ENCODE peak calls at places on chromosomes 3 and 15, in five cellular contexts. One of them, this sample, is unnamed.

GRCh38 chr3:39038165-39038564 is 13.6 kb downstream of the SCN11A start:
- DNase-seq in uterus: no peak
- DNase-seq in tibial nerve: no peak
- DNase-seq in upper lobe of left lung: no peak
- DNase-seq in GM12891: no peak
- DNase-seq in this sample: no peak

GRCh38 chr3:335250-335649 is 138.7 kb downstream of the CHL1 start:
- DNase-seq in uterus: no peak
- DNase-seq in tibial nerve: no peak
- DNase-seq in upper lobe of left lung: no peak
- DNase-seq in GM12891: no peak
- DNase-seq in this sample: no peak

GRCh38 chr3:14379842-14380241 is 22.6 kb upstream of the SLC6A6 start:
- DNase-seq in uterus: no peak
- DNase-seq in tibial nerve: no peak
- DNase-seq in upper lobe of left lung: no peak
- DNase-seq in GM12891: no peak
- DNase-seq in this sample: no peak

GRCh38 chr3:87792532-87793321 is 266.1 kb downstream of the CGGBP1 start:
- DNase-seq in uterus: no peak
- DNase-seq in tibial nerve: no peak
- DNase-seq in upper lobe of left lung: peak; percentile 85
- DNase-seq in GM12891: no peak
- DNase-seq in this sample: no peak

GRCh38 chr3:105448338-105448982 is 81.8 kb downstream of the ALCAM start:
- DNase-seq in uterus: no peak
- DNase-seq in tibial nerve: no peak
- DNase-seq in upper lobe of left lung: no peak
- DNase-seq in GM12891: no peak
- DNase-seq in this sample: no peak

GRCh38 chr3:119524931-119525662 is 26.8 kb downstream of the TIMMDC1 start:
- DNase-seq in uterus: no peak
- DNase-seq in tibial nerve: no peak
- DNase-seq in upper lobe of left lung: no peak
- DNase-seq in GM12891: no peak
- DNase-seq in this sample: no peak

GRCh38 chr3:158405507-158405906 is 165.5 kb upstream of the MLF1 start:
- DNase-seq in uterus: no peak
- DNase-seq in tibial nerve: no peak
- DNase-seq in upper lobe of left lung: no peak
- DNase-seq in GM12891: no peak
- DNase-seq in this sample: no peak

GRCh38 chr3:99878005-99878404 is 60.3 kb downstream of the CMSS1 start:
- DNase-seq in uterus: peak; percentile 36
- DNase-seq in tibial nerve: no peak
- DNase-seq in upper lobe of left lung: no peak
- DNase-seq in GM12891: no peak
- DNase-seq in this sample: no peak

GRCh38 chr15:87582169-87582568 is 674.4 kb downstream of the NTRK3 start:
- DNase-seq in uterus: no peak
- DNase-seq in tibial nerve: no peak
- DNase-seq in upper lobe of left lung: no peak
- DNase-seq in GM12891: no peak
- DNase-seq in this sample: no peak

GRCh38 chr3:125119752-125120369 is 64.1 kb upstream of the HEG1 start:
- DNase-seq in uterus: no peak
- DNase-seq in tibial nerve: no peak
- DNase-seq in upper lobe of left lung: no peak
- DNase-seq in GM12891: no peak
- DNase-seq in this sample: no peak

GRCh38 chr3:107740992-107741896 is 218.5 kb downstream of the BBX start:
- DNase-seq in uterus: no peak
- DNase-seq in tibial nerve: no peak
- DNase-seq in upper lobe of left lung: no peak
- DNase-seq in GM12891: no peak
- DNase-seq in this sample: no peak

GRCh38 chr15:27410986-27411385 is 440.0 kb downstream of the GABRG3 start:
- DNase-seq in uterus: no peak
- DNase-seq in tibial nerve: no peak
- DNase-seq in upper lobe of left lung: no peak
- DNase-seq in GM12891: no peak
- DNase-seq in this sample: no peak

GRCh38 chr3:111998661-111999641 is at the start of gene TAGLN3:
- DNase-seq in uterus: no peak
- DNase-seq in tibial nerve: no peak
- DNase-seq in upper lobe of left lung: peak; percentile 45
- DNase-seq in GM12891: no peak
- DNase-seq in this sample: no peak

GRCh38 chr15:96264801-96265515 is 65.5 kb upstream of the NR2F2 start:
- DNase-seq in uterus: no peak
- DNase-seq in tibial nerve: no peak
- DNase-seq in upper lobe of left lung: no peak
- DNase-seq in GM12891: no peak
- DNase-seq in this sample: no peak

GRCh38 chr15:70597945-70598344 is 165.4 kb downstream of the UACA start:
- DNase-seq in uterus: no peak
- DNase-seq in tibial nerve: no peak
- DNase-seq in upper lobe of left lung: no peak
- DNase-seq in GM12891: no peak
- DNase-seq in this sample: no peak

GRCh38 chr3:9649791-9650521 is 651 bp downstream of the MTMR14 start:
- DNase-seq in uterus: no peak
- DNase-seq in tibial nerve: no peak
- DNase-seq in upper lobe of left lung: no peak
- DNase-seq in GM12891: peak; percentile 46
- DNase-seq in this sample: no peak

GRCh38 chr3:138625707-138626365 is 17.3 kb downstream of the FAIM start:
- DNase-seq in uterus: no peak
- DNase-seq in tibial nerve: no peak
- DNase-seq in upper lobe of left lung: no peak
- DNase-seq in GM12891: no peak
- DNase-seq in this sample: no peak

GRCh38 chr15:40469776-40470390 is 901 bp upstream of the CHST14 start:
- DNase-seq in uterus: no peak
- DNase-seq in tibial nerve: no peak
- DNase-seq in upper lobe of left lung: no peak
- DNase-seq in GM12891: no peak
- DNase-seq in this sample: no peak

GRCh38 chr3:15108082-15108545 is 9.2 kb upstream of the RBSN start:
- DNase-seq in uterus: peak; percentile 59
- DNase-seq in tibial nerve: no peak
- DNase-seq in upper lobe of left lung: no peak
- DNase-seq in GM12891: peak; percentile 81
- DNase-seq in this sample: peak; percentile 10

GRCh38 chr15:83657549-83657948 is 3.6 kb downstream of the ADAMTSL3 start:
- DNase-seq in uterus: no peak
- DNase-seq in tibial nerve: no peak
- DNase-seq in upper lobe of left lung: no peak
- DNase-seq in GM12891: no peak
- DNase-seq in this sample: no peak

GRCh38 chr15:64249406-64249805 is 86.6 kb upstream of the PPIB start:
- DNase-seq in uterus: no peak
- DNase-seq in tibial nerve: no peak
- DNase-seq in upper lobe of left lung: no peak
- DNase-seq in GM12891: no peak
- DNase-seq in this sample: no peak

GRCh38 chr15:64249842-64250575 is 87.2 kb upstream of the PPIB start:
- DNase-seq in uterus: no peak
- DNase-seq in tibial nerve: no peak
- DNase-seq in upper lobe of left lung: no peak
- DNase-seq in GM12891: no peak
- DNase-seq in this sample: no peak

GRCh38 chr15:64247906-64248541 is 85.2 kb upstream of the PPIB start:
- DNase-seq in uterus: peak; percentile 24
- DNase-seq in tibial nerve: no peak
- DNase-seq in upper lobe of left lung: no peak
- DNase-seq in GM12891: peak; percentile 11
- DNase-seq in this sample: no peak

GRCh38 chr15:64251121-64251520 is 88.3 kb upstream of the PPIB start:
- DNase-seq in uterus: no peak
- DNase-seq in tibial nerve: no peak
- DNase-seq in upper lobe of left lung: no peak
- DNase-seq in GM12891: no peak
- DNase-seq in this sample: no peak

GRCh38 chr15:64251658-64252057 is 88.8 kb upstream of the PPIB start:
- DNase-seq in uterus: no peak
- DNase-seq in tibial nerve: no peak
- DNase-seq in upper lobe of left lung: no peak
- DNase-seq in GM12891: no peak
- DNase-seq in this sample: no peak
- TF ChIP-seq POLR2A in uterus: no peak
- TF ChIP-seq POLR2A in tibial nerve: no peak
- TF ChIP-seq POLR2A in upper lobe of left lung: no peak
- TF ChIP-seq POLR2A in GM12891: no peak
- TF ChIP-seq POLR2A in this sample: no peak

GRCh38 chr15:38555686-38556334 is 8.8 kb downstream of the RASGRP1 start:
- DNase-seq in uterus: no peak
- DNase-seq in tibial nerve: no peak
- DNase-seq in upper lobe of left lung: no peak
- DNase-seq in GM12891: no peak
- DNase-seq in this sample: no peak
- TF ChIP-seq POLR2A in uterus: no peak
- TF ChIP-seq POLR2A in tibial nerve: no peak
- TF ChIP-seq POLR2A in upper lobe of left lung: no peak
- TF ChIP-seq POLR2A in GM12891: no peak
- TF ChIP-seq POLR2A in this sample: no peak

GRCh38 chr3:23916886-23917815 is at the start of the genes NKIRAS1 and RPL15:
- DNase-seq in uterus: peak; percentile 98
- DNase-seq in tibial nerve: peak; percentile 92
- DNase-seq in upper lobe of left lung: peak; percentile 96
- DNase-seq in GM12891: peak; percentile 88
- DNase-seq in this sample: peak; percentile 85
- TF ChIP-seq POLR2A in uterus: peak; percentile 98
- TF ChIP-seq POLR2A in tibial nerve: peak; percentile 98
- TF ChIP-seq POLR2A in upper lobe of left lung: peak; percentile 98
- TF ChIP-seq POLR2A in GM12891: peak; percentile 100
- TF ChIP-seq POLR2A in this sample: no peak

GRCh38 chr3:47852604-47853397 is 49.9 kb downstream of the DHX30 start:
- DNase-seq in uterus: no peak
- DNase-seq in tibial nerve: no peak
- DNase-seq in upper lobe of left lung: peak; percentile 75
- DNase-seq in GM12891: no peak
- DNase-seq in this sample: no peak

GRCh38 chr3:47850062-47850802 is 47.3 kb downstream of the DHX30 start:
- DNase-seq in uterus: no peak
- DNase-seq in tibial nerve: no peak
- DNase-seq in upper lobe of left lung: no peak
- DNase-seq in GM12891: no peak
- DNase-seq in this sample: no peak

GRCh38 chr3:47849186-47850061 is 46.5 kb downstream of the DHX30 start:
- DNase-seq in uterus: no peak
- DNase-seq in tibial nerve: no peak
- DNase-seq in upper lobe of left lung: peak; percentile 77
- DNase-seq in GM12891: no peak
- DNase-seq in this sample: no peak

GRCh38 chr3:47851888-47852603 is 49.1 kb downstream of the DHX30 start:
- DNase-seq in uterus: no peak
- DNase-seq in tibial nerve: no peak
- DNase-seq in upper lobe of left lung: no peak
- DNase-seq in GM12891: no peak
- DNase-seq in this sample: no peak

DNA sequence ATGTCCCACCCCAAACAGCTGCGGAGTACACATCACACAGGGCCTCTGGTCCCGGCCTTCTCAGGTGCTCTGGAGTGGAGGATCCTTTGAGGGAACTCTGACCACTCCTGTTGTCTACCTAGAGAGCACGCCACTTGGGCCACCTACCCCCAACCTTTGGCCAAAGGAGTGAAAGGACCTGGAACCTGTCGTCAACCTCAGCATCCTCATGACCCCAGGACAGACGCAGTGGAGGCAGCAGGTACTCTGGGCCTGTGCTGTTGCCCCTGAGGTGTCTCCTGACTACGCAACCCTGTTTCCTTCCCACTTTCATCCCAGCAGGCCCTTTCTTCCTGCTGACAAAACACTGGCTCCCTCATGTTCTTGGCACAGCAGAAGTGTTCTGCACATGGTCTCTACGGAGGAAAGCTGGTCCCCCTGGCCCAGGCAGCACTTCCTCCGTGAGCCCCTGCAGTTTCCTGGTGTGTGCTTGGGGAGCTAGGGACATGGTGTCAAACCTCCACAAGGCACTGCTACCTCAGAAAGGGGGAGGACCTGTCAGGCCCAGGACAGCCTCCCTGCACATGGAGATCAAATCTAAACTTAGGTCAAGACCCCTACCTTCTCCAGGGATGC is 48.0 kb downstream of the DHX30 start:
- DNase-seq in uterus: no peak
- DNase-seq in tibial nerve: no peak
- DNase-seq in upper lobe of left lung: no peak
- DNase-seq in GM12891: no peak
- DNase-seq in this sample: no peak
- TF ChIP-seq POLR2A in uterus: no peak
- TF ChIP-seq POLR2A in tibial nerve: no peak
- TF ChIP-seq POLR2A in upper lobe of left lung: no peak
- TF ChIP-seq POLR2A in GM12891: no peak
- TF ChIP-seq POLR2A in this sample: no peak

DNA sequence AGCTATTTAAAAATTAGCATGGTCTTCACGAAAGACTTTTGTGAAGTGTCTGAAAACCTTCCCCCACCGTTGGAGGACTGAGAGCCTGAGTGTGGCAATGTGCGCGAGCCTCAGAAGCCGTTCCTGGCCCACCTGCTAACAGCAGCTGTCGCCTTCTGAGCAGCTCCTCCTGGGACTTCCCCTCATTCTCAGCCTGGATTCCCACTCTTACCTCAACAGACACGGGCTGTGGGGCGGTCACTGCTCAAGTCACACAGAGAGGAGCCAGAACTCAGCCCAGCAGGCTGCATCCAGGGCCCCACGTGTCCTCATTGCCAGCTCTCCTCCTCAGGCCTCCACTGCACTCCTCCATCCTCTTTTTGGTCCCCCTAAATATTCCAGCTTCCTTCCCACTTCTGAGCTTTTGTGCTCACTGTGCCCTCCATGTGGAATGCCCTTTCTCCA is 7.8 kb downstream of the DNASE1L3 start:
- DNase-seq in uterus: no peak
- DNase-seq in tibial nerve: no peak
- DNase-seq in upper lobe of left lung: no peak
- DNase-seq in GM12891: no peak
- DNase-seq in this sample: no peak
- TF ChIP-seq POLR2A in uterus: no peak
- TF ChIP-seq POLR2A in tibial nerve: no peak
- TF ChIP-seq POLR2A in upper lobe of left lung: no peak
- TF ChIP-seq POLR2A in GM12891: no peak
- TF ChIP-seq POLR2A in this sample: no peak

GRCh38 chr3:42013652-42014442 is 51.9 kb upstream of the ULK4 start:
- DNase-seq in uterus: peak; percentile 31
- DNase-seq in tibial nerve: no peak
- DNase-seq in upper lobe of left lung: peak; percentile 91
- DNase-seq in GM12891: peak; percentile 29
- DNase-seq in this sample: no peak
- TF ChIP-seq POLR2A in uterus: peak; percentile 64
- TF ChIP-seq POLR2A in tibial nerve: no peak
- TF ChIP-seq POLR2A in upper lobe of left lung: no peak
- TF ChIP-seq POLR2A in GM12891: no peak
- TF ChIP-seq POLR2A in this sample: no peak

GRCh38 chr15:63121382-63122001 is at the start of gene LACTB:
- DNase-seq in uterus: peak; percentile 82
- DNase-seq in tibial nerve: peak; percentile 75
- DNase-seq in upper lobe of left lung: peak; percentile 96
- DNase-seq in GM12891: peak; percentile 76
- DNase-seq in this sample: peak; percentile 43
- TF ChIP-seq POLR2A in uterus: peak; percentile 70
- TF ChIP-seq POLR2A in tibial nerve: peak; percentile 72
- TF ChIP-seq POLR2A in upper lobe of left lung: peak; percentile 87
- TF ChIP-seq POLR2A in GM12891: no peak
- TF ChIP-seq POLR2A in this sample: no peak

This sample was measured in esophagus squamous epithelium.